ENCODE peak calls at places on chromosomes 11 and 22, in six cellular contexts. G is mesendoderm, B is IMR-90, R is H1, P is mesenchymal stem cell, J is trophoblast cell. T is an unnamed sample. For H3K4me1, the result is how much of the 10 kb centered on the place peaks cover.

GRCh38 chr11:31981457-31981856 is 109.4 kb upstream of the RCN1 start:
- DNase-seq in G (no peak), B (no peak), R (no peak), P (no peak), J (no peak), T (no peak)

GRCh38 chr11:83272627-83273026 is 13.5 kb downstream of the CCDC90B start:
- DNase-seq in G (no peak), B (peak), R (no peak), P (peak), J (no peak), T (no peak)

GRCh38 chr11:79594839-79595238 is 154.0 kb upstream of the TENM4 start:
- DNase-seq in G (no peak), B (no peak), R (no peak), P (no peak), J (no peak), T (no peak)

GRCh38 chr11:28835790-28836189 is 727.6 kb downstream of the METTL15 start:
- DNase-seq in G (peak), B (peak), R (no peak), P (peak), J (no peak), T (no peak)

GRCh38 chr11:56906683-56907148 is 82.0 kb upstream of the OR5AK2 start:
- DNase-seq in G (no peak), B (no peak), R (no peak), P (no peak), J (peak), T (no peak)

GRCh38 chr11:95245038-95245437 is 14.0 kb upstream of the SESN3 start:
- DNase-seq in G (peak), B (peak), R (no peak), P (peak), J (peak), T (no peak)

GRCh38 chr11:86698634-86699033 is 26.2 kb upstream of the ME3 start:
- DNase-seq in G (peak), B (no peak), R (no peak), P (no peak), J (peak), T (no peak)

GRCh38 chr11:118921929-118922744 is 3.6 kb downstream of the BCL9L start:
- DNase-seq in G (peak), B (peak), R (no peak), P (peak), J (peak), T (no peak)

GRCh38 chr11:64060861-64061444 is 25.2 kb downstream of the FLRT1 start:
- DNase-seq in G (peak), B (no peak), R (no peak), P (peak), J (peak), T (peak)

GRCh38 chr22:35352214-35353111 is 28.4 kb upstream of the HMOX1 start:
- DNase-seq in G (peak), B (no peak), R (no peak), P (no peak), J (peak), T (no peak)

GRCh38 chr11:69127091-69127850 is 28.5 kb upstream of the SMIM38 start:
- DNase-seq in G (no peak), B (no peak), R (no peak), P (no peak), J (no peak), T (no peak)

GRCh38 chr11:74543991-74544390 is 48.4 kb upstream of the POLD3 start:
- DNase-seq in G (peak), B (no peak), R (no peak), P (no peak), J (no peak), T (no peak)

GRCh38 chr11:128029219-128029722 is 558.1 kb downstream of the ETS1 start:
- DNase-seq in G (no peak), B (no peak), R (no peak), P (no peak), J (no peak), T (no peak)

GRCh38 chr22:20014526-20015186 is 2.0 kb downstream of the ARVCF start:
- DNase-seq in G (no peak), B (no peak), R (no peak), P (no peak), J (no peak), T (no peak)

GRCh38 chr22:49099496-49100124 is 728.1 kb downstream of the BRD1 start:
- DNase-seq in G (peak), B (no peak), R (no peak), P (no peak), J (peak), T (no peak)

GRCh38 chr11:21511835-21512440 is 680.9 kb upstream of the ANO5 start:
- DNase-seq in G (peak), B (no peak), R (peak), P (peak), J (peak), T (peak)

GRCh38 chr11:65506316-65506769 is 7.5 kb downstream of the MALAT1 start:
- DNase-seq in G (no peak), B (no peak), R (no peak), P (no peak), J (no peak), T (no peak)

GRCh38 chr11:93444671-93445073 is 98.5 kb downstream of the SMCO4 start:
- DNase-seq in G (peak), B (peak), R (peak), P (no peak), J (no peak), T (peak)

GRCh38 chr11:2446590-2447252 is 1.9 kb downstream of the KCNQ1 start:
- DNase-seq in G (no peak), B (no peak), R (no peak), P (no peak), J (no peak), T (no peak)

GRCh38 chr11:44729718-44730117 is 3.0 kb downstream of the TSPAN18 start:
- DNase-seq in G (peak), B (no peak), R (no peak), P (no peak), J (no peak), T (no peak)

GRCh38 chr22:28175730-28176492 is 256.9 kb upstream of the PITPNB start:
- DNase-seq in G (no peak), B (no peak), R (no peak), P (no peak), J (no peak), T (no peak)

GRCh38 chr11:44793350-44794090 is 66.8 kb downstream of the TSPAN18 start:
- DNase-seq in G (peak), B (peak), R (no peak), P (peak), J (no peak), T (no peak)

GRCh38 chr11:79973701-79974626 is 533.1 kb upstream of the TENM4 start:
- DNase-seq in G (peak), B (peak), R (peak), P (peak), J (no peak), T (peak)

GRCh38 chr22:49398646-49399045 is 429.0 kb downstream of the BRD1 start:
- DNase-seq in G (no peak), B (no peak), R (no peak), P (no peak), J (no peak), T (no peak)

GRCh38 chr11:74696932-74697687 is 34.1 kb downstream of the CHRDL2 start:
- DNase-seq in G (peak), B (peak), R (no peak), P (peak), J (peak), T (no peak)

GRCh38 chr22:36761553-36762240 is 14.2 kb downstream of the IFT27 start:
- DNase-seq in G (no peak), B (no peak), R (no peak), P (no peak), J (no peak), T (no peak)

GRCh38 chr11:34512810-34513673 is 552 bp downstream of the ELF5 start:
- DNase-seq in G (peak), B (peak), R (peak), P (peak), J (peak), T (peak)

GRCh38 chr11:14969922-14970323 is 2.2 kb downstream of the CALCA start:
- DNase-seq in G (peak), B (peak), R (peak), P (peak), J (peak), T (peak)

DNA sequence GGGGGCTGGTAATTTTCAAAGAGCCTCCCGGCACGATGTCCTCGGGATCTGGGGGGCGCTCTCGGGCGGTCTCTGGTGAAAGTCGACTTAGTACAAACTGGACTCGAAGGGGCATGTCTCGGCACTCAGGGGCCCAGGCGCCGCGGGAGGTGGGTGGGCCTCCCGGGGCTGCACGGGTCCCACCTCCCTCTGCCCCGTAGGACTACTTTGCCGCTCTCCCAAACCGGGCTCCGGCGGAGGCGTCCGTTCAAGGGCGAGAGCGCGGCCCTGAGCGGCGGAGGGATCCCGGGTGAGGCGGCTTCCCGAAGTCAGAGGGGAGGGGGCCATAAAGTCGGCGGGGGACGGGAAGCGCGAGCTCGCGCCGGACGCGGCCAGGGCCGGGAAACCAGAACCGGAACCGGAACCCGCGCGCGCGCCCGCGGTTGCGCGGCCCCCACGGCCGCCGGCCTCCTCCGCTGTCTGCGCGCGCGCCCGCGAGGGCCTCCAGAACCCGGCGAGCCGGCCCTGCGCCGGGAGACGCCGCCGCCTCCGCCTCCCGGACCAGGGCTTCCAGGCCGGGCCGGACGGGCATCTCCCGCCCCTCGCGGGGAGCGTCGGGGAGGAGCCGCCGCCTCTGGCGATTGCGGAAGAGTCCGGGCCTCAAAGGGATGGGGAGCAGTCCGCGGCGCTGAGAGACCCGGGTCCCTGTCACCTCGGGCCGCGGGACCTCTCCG is at the start of gene ARHGEF12:
- DNase-seq in G (peak), B (peak), R (peak), P (peak), J (peak), T (peak)
- H3K4me1 ChIP-seq in G (under half), B (under half), R (under half), P (under half), J (under half), T (under half)

GRCh38 chr11:102111787-102112653 is 1.8 kb downstream of the YAP1 start:
- DNase-seq in G (no peak), B (peak), R (peak), P (peak), J (peak), T (no peak)

GRCh38 chr11:102110761-102111010 is 439 bp downstream of the YAP1 start:
- DNase-seq in G (no peak), B (no peak), R (no peak), P (no peak), J (no peak), T (peak)

GRCh38 chr11:102109896-102110760 is at the start of gene YAP1:
- DNase-seq in G (peak), B (peak), R (peak), P (peak), J (peak), T (peak)

GRCh38 chr11:102112654-102112926 is 2.3 kb downstream of the YAP1 start:
- DNase-seq in G (peak), B (no peak), R (no peak), P (no peak), J (no peak), T (no peak)

GRCh38 chr11:102111011-102111786 is 952 bp downstream of the YAP1 start:
- DNase-seq in G (peak), B (peak), R (peak), P (peak), J (peak), T (peak)
- H3K4ac ChIP-seq in G (peak), B (peak), R (peak), P (peak), J (peak), T (peak)

GRCh38 chr11:105767945-105768344 is 158.1 kb downstream of the GRIA4 start:
- DNase-seq in G (no peak), B (no peak), R (no peak), P (no peak), J (no peak), T (no peak)

GRCh38 chr11:105763594-105763993 is 153.7 kb downstream of the GRIA4 start:
- DNase-seq in G (no peak), B (no peak), R (no peak), P (no peak), J (no peak), T (no peak)
- H3K4me3 ChIP-seq in G (no peak), B (no peak), R (no peak), P (no peak), J (no peak), T (no peak)

GRCh38 chr22:33576205-33576604 is 344.1 kb downstream of the LARGE1 start:
- DNase-seq in G (no peak), B (no peak), R (no peak), P (no peak), J (no peak), T (no peak)
- H3K4me1 ChIP-seq in G (under half), B (under half), R (under half), P (under half), J (under half), T (under half)

DNA sequence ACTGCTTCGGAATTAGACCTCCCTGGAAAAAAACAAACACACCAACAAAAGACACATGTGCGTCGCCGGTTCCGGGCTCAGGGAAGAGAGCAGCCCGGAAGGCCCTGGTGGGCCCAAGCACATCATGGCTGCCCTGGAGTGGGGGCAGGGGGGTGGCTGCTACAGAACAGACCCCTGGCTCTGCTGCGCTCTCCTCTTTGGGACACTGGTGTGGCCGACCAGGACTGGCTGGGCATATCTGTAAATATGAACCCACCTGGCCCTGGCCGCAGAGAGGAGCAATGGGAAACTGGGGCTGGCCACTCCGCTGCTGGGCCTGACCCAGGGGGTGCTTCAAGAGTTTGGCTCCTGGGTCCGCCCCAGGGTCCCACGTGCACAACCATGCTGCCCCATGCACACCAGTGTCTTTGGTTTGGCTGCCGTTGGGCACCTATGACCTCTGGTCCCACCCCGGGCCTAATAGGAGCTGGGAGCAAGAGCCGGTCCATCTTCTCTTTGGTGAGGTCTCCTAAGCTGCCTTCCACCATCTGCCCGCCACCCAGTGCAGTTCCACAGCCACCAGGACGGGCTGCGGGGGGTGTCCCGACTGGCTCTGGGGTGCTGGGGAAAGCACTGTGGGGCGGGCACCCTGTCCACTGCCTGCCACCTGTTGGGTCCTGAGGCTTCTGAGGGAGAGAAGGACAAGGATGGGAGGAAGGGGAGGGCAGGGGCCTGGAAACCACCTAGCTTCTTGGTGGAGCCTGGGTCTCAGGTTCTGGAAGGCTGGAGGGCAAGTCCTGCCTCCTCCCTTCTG is 30.1 kb downstream of the PPM1F start:
- DNase-seq in G (no peak), B (no peak), R (no peak), P (no peak), J (no peak), T (no peak)
- H3K4ac ChIP-seq in G (no peak), B (no peak), R (peak), P (no peak), J (no peak), T (peak)

GRCh38 chr11:116176484-116177005 is 596.2 kb downstream of the BUD13 start:
- DNase-seq in G (no peak), B (no peak), R (no peak), P (no peak), J (no peak), T (no peak)
- H3K4me3 ChIP-seq in G (no peak), B (no peak), R (no peak), P (no peak), J (no peak), T (no peak)

DNA sequence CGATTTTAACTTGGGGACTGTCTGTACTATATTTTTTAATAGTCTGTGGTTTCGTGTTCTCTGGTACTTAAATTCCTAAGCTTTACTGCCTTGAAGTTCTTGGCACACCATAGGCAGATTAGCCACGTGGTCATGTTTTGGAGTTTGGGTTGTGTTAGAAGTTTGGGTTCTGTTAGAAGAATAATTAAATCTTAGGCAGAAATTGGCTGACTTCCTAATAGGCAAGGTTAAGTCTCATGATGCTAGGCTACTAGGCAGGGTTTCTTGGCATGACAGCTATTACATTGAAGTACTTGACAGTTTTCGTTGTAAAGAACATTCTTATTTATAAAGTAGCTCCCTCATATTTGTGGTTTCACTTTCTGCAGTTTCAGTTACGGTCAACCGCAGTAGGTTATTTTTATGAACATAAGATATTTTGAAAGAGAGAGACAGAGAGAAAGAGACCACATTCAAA is 30.0 kb upstream of the MMP7 start:
- DNase-seq in G (no peak), B (peak), R (no peak), P (peak), J (no peak), T (no peak)
- H3K4me1 ChIP-seq in G (under half), B (under half), R (under half), P (under half), J (under half), T (under half)

GRCh38 chr11:61332266-61332822 is 561 bp downstream of the DDB1 start:
- DNase-seq in G (peak), B (peak), R (no peak), P (peak), J (peak), T (no peak)
- H3K4ac ChIP-seq in G (peak), B (peak), R (peak), P (peak), J (peak), T (peak)

GRCh38 chr11:11964774-11965150 is 43.7 kb downstream of the DKK3 start:
- DNase-seq in G (no peak), B (no peak), R (no peak), P (no peak), J (no peak), T (no peak)
- H3K4me3 ChIP-seq in G (no peak), B (no peak), R (no peak), P (no peak), J (no peak), T (no peak)

T was measured in neuronal stem cell.